ENCODE peak calls at places on chromosome 17, in seven cellular contexts. X is GOT3; G is right atrium auricular region; O is HAP-1; P is GM13977; E is stimulated activated CD4-positive, alpha-beta T cell treated with anti-CD3 and anti-CD28 coated beads, Interleukin-4, amount 100 ng/mL, for 48 hours; D is anterior cingulate cortex. H is an unnamed sample.

GRCh38 chr17:50501054-50501453 is 7.2 kb upstream of the MYCBPAP start:
- DNase-seq in X (no peak), G (no peak), O (peak; percentile 65), P (no peak), E (no peak), D (no peak), H (no peak)

GRCh38 chr17:67707442-67707841 is 10.3 kb upstream of the NOL11 start:
- DNase-seq in X (no peak), G (no peak), O (peak; percentile 64), P (no peak), E (no peak), D (no peak), H (no peak)

GRCh38 chr17:42281571-42282096 is 5.4 kb upstream of the STAT5B start:
- DNase-seq in X (no peak), G (peak; percentile 44), O (peak; percentile 5), P (no peak), E (no peak), D (no peak), H (no peak)

GRCh38 chr17:80892900-80893603 is 98.6 kb upstream of the CHMP6 start:
- DNase-seq in X (no peak), G (no peak), O (no peak), P (no peak), E (peak; percentile 49), D (no peak), H (no peak)

GRCh38 chr17:50203589-50204345 is 2.3 kb upstream of the COL1A1 start:
- DNase-seq in X (no peak), G (no peak), O (no peak), P (no peak), E (no peak), D (no peak), H (no peak)

GRCh38 chr17:62848334-62848733 is 40.2 kb upstream of the MARCHF10 start:
- DNase-seq in X (no peak), G (no peak), O (no peak), P (no peak), E (no peak), D (no peak), H (no peak)

GRCh38 chr17:80005360-80006338 is 30.0 kb downstream of the TBC1D16 start:
- DNase-seq in X (no peak), G (no peak), O (peak; percentile 76), P (peak; percentile 95), E (no peak), D (no peak), H (peak; percentile 93)

GRCh38 chr17:38749222-38750043 is 1.3 kb upstream of the PCGF2 start:
- DNase-seq in X (no peak), G (peak; percentile 91), O (no peak), P (no peak), E (no peak), D (no peak), H (no peak)

GRCh38 chr17:50585893-50586292 is 25.4 kb downstream of the CACNA1G start:
- DNase-seq in X (no peak), G (no peak), O (no peak), P (no peak), E (no peak), D (no peak), H (no peak)

GRCh38 chr17:30436729-30437128 is 40.5 kb upstream of the GOSR1 start:
- DNase-seq in X (no peak), G (no peak), O (no peak), P (no peak), E (no peak), D (no peak), H (no peak)

GRCh38 chr17:6959700-6960099 is 36.1 kb upstream of the ALOX12 start:
- DNase-seq in X (no peak), G (no peak), O (no peak), P (no peak), E (no peak), D (no peak), H (no peak)

GRCh38 chr17:40362696-40363479 is 1.6 kb downstream of the GJD3 start:
- DNase-seq in X (peak; percentile 31), G (no peak), O (peak; percentile 88), P (peak; percentile 96), E (peak; percentile 85), D (no peak), H (peak; percentile 96)

GRCh38 chr17:21376835-21377690 is 906 bp downstream of the KCNJ12 start:
- DNase-seq in X (no peak), G (no peak), O (no peak), P (no peak), E (no peak), D (no peak), H (no peak)

GRCh38 chr17:21355586-21355985 is 20.6 kb upstream of the KCNJ12 start:
- DNase-seq in X (no peak), G (no peak), O (no peak), P (no peak), E (no peak), D (no peak), H (no peak)

GRCh38 chr17:10041916-10042588 is 137.0 kb upstream of the RCVRN start:
- DNase-seq in X (no peak), G (no peak), O (no peak), P (no peak), E (no peak), D (no peak), H (no peak)

GRCh38 chr17:9389116-9389515 is 186.5 kb downstream of the STX8 start:
- DNase-seq in X (no peak), G (no peak), O (no peak), P (peak; percentile 65), E (peak; percentile 6), D (no peak), H (peak; percentile 34)

GRCh38 chr17:72466199-72466598 is 345.4 kb downstream of the SOX9 start:
- DNase-seq in X (no peak), G (no peak), O (no peak), P (peak; percentile 62), E (no peak), D (no peak), H (no peak)

GRCh38 chr17:76735006-76735405 is 2.1 kb downstream of the SRSF2 start:
- DNase-seq in X (no peak), G (no peak), O (no peak), P (peak; percentile 51), E (no peak), D (no peak), H (no peak)

H was measured in GM12891.